ENCODE peak calls at places on chromosomes 6 and 20, in four cellular contexts. Z is GM12878, H is K562, M is H1. N is an unnamed sample.

GRCh38 chr20:59935457-59936185 is 2.2 kb upstream of the SYCP2 start:
- DNase-seq in Z (no peak), H (no peak), M (no peak), N (no peak)

GRCh38 chr6:1116149-1116548 is 195.7 kb upstream of the FOXQ1 start:
- DNase-seq in Z (no peak), H (no peak), M (no peak), N (no peak)

GRCh38 chr6:5275497-5275896 is 14.2 kb downstream of the FARS2 start:
- DNase-seq in Z (no peak), H (no peak), M (no peak), N (no peak)

GRCh38 chr6:12238191-12238590 is 52.0 kb upstream of the EDN1 start:
- DNase-seq in Z (no peak), H (no peak), M (no peak), N (no peak)

GRCh38 chr20:58664883-58665282 is 13.8 kb downstream of the STX16 start:
- DNase-seq in Z (no peak), H (no peak), M (peak), N (no peak)

GRCh38 chr6:139370047-139370706 is 4.3 kb downstream of the CITED2 start:
- DNase-seq in Z (no peak), H (no peak), M (no peak), N (no peak)

GRCh38 chr20:48772183-48772976 is 55.4 kb downstream of the PREX1 start:
- DNase-seq in Z (no peak), H (no peak), M (no peak), N (no peak)

GRCh38 chr20:37389241-37389747 is 43.4 kb downstream of the SRC start:
- DNase-seq in Z (no peak), H (no peak), M (no peak), N (no peak)

GRCh38 chr6:119799633-119800032 is 450.1 kb upstream of the MAN1A1 start:
- DNase-seq in Z (no peak), H (no peak), M (no peak), N (no peak)

GRCh38 chr20:57851025-57851682 is 141.3 kb upstream of the PMEPA1 start:
- DNase-seq in Z (no peak), H (no peak), M (peak), N (no peak)

GRCh38 chr6:168097621-168098430 is 18.8 kb upstream of the FRMD1 start:
- DNase-seq in Z (no peak), H (no peak), M (no peak), N (no peak)

GRCh38 chr20:3420211-3420707 is 12.8 kb upstream of the DNAAF9 start:
- DNase-seq in Z (peak), H (no peak), M (no peak), N (no peak)

GRCh38 chr20:58293453-58293852 is 16.1 kb upstream of the RAB22A start:
- DNase-seq in Z (no peak), H (peak), M (no peak), N (no peak)

GRCh38 chr20:23697947-23698346 is 9.1 kb upstream of the CST4 start:
- DNase-seq in Z (no peak), H (no peak), M (no peak), N (no peak)

GRCh38 chr6:146419576-146419975 is 124.1 kb upstream of the RAB32 start:
- DNase-seq in Z (no peak), H (no peak), M (no peak), N (no peak)

GRCh38 chr6:70872469-70872868 is 84.4 kb downstream of the B3GAT2 start:
- DNase-seq in Z (no peak), H (no peak), M (no peak), N (no peak)

GRCh38 chr6:25717856-25718740 is 36.4 kb upstream of the SLC17A4 start:
- DNase-seq in Z (no peak), H (peak), M (no peak), N (peak)

GRCh38 chr20:32537657-32538525 is 47.2 kb downstream of the NOL4L start:
- DNase-seq in Z (no peak), H (peak), M (no peak), N (no peak)

GRCh38 chr6:170042086-170042485 is 248.8 kb downstream of the DLL1 start:
- DNase-seq in Z (no peak), H (no peak), M (no peak), N (no peak)

GRCh38 chr20:20368414-20369352 is 779 bp downstream of the INSM1 start:
- DNase-seq in Z (no peak), H (no peak), M (peak), N (no peak)

GRCh38 chr6:150826788-150827187 is 38.7 kb upstream of the MTHFD1L start:
- DNase-seq in Z (no peak), H (no peak), M (no peak), N (no peak)

GRCh38 chr6:166556871-166557322 is 29.6 kb downstream of the RAMACL start:
- DNase-seq in Z (no peak), H (no peak), M (no peak), N (peak)

GRCh38 chr6:10203651-10204050 is 211.2 kb downstream of the TFAP2A start:
- DNase-seq in Z (no peak), H (no peak), M (no peak), N (no peak)

GRCh38 chr6:37338745-37339255 is 15.0 kb upstream of the RNF8 start:
- DNase-seq in Z (no peak), H (no peak), M (no peak), N (no peak)

GRCh38 chr20:57440678-57441509 is 49.7 kb downstream of the RBM38 start:
- DNase-seq in Z (no peak), H (no peak), M (no peak), N (no peak)

GRCh38 chr6:3252861-3253596 is 5.7 kb upstream of the PSMG4 start:
- DNase-seq in Z (no peak), H (no peak), M (no peak), N (no peak)

GRCh38 chr6:144153971-144154370 is 3.7 kb downstream of the STX11 start:
- DNase-seq in Z (no peak), H (no peak), M (no peak), N (no peak)

GRCh38 chr20:4457566-4458543 is 263.9 kb upstream of the PRND start:
- DNase-seq in Z (no peak), H (no peak), M (no peak), N (peak)

GRCh38 chr6:38264605-38265004 is 375.1 kb downstream of the BTBD9 start:
- DNase-seq in Z (no peak), H (no peak), M (no peak), N (no peak)

GRCh38 chr6:14799928-14800327 is 445.9 kb upstream of the JARID2 start:
- DNase-seq in Z (peak), H (peak), M (no peak), N (peak)

DNA sequence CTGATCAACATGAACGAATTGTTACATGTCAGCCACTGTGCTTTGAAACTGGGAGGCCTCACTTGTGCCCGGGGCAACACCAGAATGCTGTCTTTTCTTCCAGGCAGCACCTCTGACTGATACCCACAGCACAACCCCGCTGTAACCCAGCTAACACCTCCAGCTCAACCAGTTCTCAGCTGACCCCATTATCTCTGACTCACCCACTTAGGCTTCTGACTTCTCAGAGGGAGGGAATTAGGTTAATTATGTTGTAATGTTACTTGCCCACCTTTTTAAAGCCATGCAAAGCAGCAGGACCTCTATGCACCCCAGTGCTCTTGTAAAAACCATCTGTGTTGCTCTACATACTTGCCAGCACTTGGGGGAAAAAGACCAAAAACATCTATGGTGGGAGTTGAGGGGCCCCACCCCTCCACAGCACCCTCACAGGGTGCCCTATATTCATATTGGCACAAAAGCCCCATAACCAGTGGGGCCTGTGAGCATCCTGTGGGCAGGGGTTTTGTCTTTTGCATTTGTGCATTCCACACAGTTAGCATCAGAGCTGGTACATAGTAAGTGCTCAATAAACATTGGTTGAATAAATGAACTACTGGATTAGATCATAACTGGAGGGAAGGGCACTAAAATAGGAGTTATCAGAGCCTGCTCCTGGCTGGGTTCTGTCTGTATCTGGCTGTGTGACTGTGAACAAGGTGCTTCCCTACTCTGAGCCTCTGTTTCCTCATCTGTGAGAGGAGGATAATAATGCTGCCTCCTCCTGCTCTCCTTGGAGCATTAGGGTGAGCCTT is 22.3 kb downstream of the BNIP5 start:
- DNase-seq in Z (no peak), H (no peak), M (no peak), N (peak)
- TF ChIP-seq RAD21 in Z (no peak), H (no peak), M (no peak), N (no peak)

DNA sequence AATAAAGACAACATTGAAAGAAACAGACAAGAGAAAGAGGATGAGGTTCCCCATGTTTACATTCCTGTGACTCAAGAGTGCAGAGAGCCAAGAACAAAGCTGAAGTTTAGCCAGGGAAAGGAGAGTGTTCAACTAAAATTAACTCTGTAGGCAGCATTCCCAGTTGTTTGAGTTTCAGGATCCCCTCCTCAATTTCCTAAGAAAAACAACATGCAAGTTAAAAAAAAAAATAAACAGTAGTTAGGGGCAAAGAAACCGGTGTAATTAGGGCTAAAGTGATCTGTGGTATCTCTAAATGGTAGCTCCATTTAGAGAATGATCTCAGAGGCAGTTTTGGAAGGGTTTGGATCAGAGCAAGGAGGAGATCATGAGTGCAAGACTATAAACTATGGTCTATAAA is 30.9 kb upstream of the RAB23 start:
- DNase-seq in Z (no peak), H (no peak), M (no peak), N (no peak)
- TF ChIP-seq POLR2AphosphoS5 in Z (no peak), H (no peak), M (no peak), N (no peak)

GRCh38 chr6:74939309-74939708 is 266.5 kb downstream of the COL12A1 start:
- DNase-seq in Z (no peak), H (no peak), M (no peak), N (peak)

GRCh38 chr6:74936886-74937285 is 269.0 kb downstream of the COL12A1 start:
- DNase-seq in Z (no peak), H (no peak), M (no peak), N (no peak)

GRCh38 chr6:74942130-74942529 is 263.7 kb downstream of the COL12A1 start:
- DNase-seq in Z (no peak), H (no peak), M (no peak), N (no peak)

DNA sequence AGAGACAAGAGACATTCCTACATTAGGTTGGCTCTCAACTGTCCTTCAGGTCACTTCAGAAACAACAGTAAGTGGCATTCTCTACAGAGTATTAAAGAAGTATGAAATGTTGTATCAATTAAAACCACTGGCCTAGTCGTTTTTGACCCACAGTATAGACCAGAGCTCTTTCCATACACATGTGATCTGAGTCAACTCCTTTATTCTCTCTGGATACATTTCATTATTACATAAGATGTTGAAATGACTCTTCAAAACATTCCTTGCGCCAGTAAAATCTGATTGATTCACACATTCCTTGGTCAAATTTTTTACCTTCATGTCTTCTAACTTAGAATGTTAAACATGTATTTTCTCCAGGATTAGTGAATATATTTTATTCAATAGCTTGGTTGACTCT is 265.6 kb downstream of the COL12A1 start:
- DNase-seq in Z (no peak), H (no peak), M (no peak), N (no peak)
- H3K4me3 ChIP-seq in Z (no peak), H (no peak), M (no peak), N (no peak)

DNA sequence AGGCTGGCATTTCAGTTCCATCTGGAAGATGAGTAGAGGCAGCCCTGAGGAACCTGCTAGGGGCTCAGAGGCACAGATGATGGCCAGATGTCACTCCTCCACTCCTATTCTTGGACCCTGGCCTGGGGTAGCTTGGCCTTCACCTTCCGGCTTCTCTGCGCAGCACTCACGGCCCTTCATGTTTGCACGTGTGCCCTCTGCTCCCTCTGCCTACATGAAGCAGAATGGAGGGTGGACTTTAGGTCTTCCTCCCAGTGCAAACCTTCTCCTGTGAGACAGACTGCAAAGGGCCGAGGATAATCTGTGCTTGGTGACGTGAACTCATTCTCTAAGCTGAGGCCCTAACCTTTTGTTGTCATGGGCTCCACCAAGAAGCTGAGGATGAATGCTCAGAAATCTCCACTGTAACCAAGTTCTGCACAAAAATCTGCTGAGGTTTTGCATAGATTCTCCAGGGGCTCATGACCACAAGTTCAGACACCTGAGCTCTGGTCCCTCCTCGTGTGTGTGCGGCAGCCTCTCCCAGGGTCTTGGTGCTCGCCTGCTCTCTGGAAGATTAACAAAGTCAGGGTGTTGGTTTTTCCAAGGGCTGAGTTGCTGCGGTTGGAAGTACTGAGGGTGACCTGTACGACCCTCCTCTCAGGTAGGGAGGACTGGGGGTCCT is 25.5 kb upstream of the FOXO3 start:
- DNase-seq in Z (no peak), H (no peak), M (no peak), N (no peak)
- TF ChIP-seq RAD21 in Z (no peak), H (no peak), M (no peak), N (no peak)

GRCh38 chr20:62360854-62361798 is 6.0 kb downstream of the LAMA5 start:
- DNase-seq in Z (no peak), H (no peak), M (peak), N (no peak)

GRCh38 chr20:62362991-62363919 is 3.9 kb downstream of the LAMA5 start:
- DNase-seq in Z (no peak), H (no peak), M (peak), N (no peak)

GRCh38 chr20:62362590-62362940 is 4.5 kb downstream of the LAMA5 start:
- DNase-seq in Z (no peak), H (no peak), M (no peak), N (no peak)

GRCh38 chr20:62363920-62364851 is 2.9 kb downstream of the LAMA5 start:
- DNase-seq in Z (no peak), H (no peak), M (peak), N (no peak)

DNA sequence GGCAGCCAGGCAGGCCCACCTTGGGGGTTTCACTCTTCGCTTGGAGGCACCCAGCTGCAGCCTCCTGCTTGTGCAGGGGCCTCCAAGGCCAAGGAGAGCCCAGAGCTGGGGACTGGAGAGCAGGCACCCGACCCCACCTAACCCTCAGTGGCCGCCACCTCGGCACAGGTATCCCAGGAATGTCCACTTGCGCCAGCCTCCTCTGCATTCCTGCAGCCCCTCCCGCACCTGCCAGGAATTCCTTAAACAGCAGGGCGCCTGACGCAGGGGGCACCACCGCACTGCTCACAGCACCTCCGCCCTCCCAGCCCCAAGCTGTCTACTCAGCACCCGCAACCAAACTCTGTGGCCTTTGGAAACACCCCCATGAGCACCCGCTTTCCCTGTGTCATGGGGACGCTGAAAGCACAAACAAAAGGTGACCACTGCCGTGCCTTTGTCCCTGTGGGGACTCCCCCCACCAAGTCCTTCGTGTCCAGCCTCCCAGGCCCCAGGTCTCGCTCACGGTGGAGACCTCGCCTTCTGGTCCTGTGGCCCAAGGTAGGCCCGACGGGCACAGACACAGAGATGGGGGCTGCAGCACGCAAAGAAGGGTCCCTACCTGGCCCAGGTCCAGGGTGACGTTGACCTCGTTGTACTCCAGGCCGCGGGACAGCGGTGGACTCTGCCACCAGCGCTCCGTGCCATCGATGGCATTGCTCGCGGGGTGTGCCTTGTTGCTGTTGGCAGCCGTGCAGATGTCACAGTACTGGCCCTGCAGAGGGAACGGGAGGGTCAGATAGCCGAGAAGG is 5.1 kb downstream of the LAMA5 start:
- DNase-seq in Z (no peak), H (no peak), M (peak), N (peak)
- TF ChIP-seq POLR2AphosphoS5 in Z (no peak), H (no peak), M (peak), N (peak)

GRCh38 chr20:62971211-62971949 is 18.9 kb downstream of the SLC17A9 start:
- DNase-seq in Z (no peak), H (no peak), M (no peak), N (no peak)

GRCh38 chr20:62969939-62970306 is 17.4 kb downstream of the SLC17A9 start:
- DNase-seq in Z (no peak), H (no peak), M (no peak), N (no peak)

GRCh38 chr20:62973033-62973745 is 20.7 kb downstream of the SLC17A9 start:
- DNase-seq in Z (no peak), H (no peak), M (no peak), N (no peak)

GRCh38 chr20:62970307-62971210 is 18.1 kb downstream of the SLC17A9 start:
- DNase-seq in Z (no peak), H (no peak), M (no peak), N (no peak)

DNA sequence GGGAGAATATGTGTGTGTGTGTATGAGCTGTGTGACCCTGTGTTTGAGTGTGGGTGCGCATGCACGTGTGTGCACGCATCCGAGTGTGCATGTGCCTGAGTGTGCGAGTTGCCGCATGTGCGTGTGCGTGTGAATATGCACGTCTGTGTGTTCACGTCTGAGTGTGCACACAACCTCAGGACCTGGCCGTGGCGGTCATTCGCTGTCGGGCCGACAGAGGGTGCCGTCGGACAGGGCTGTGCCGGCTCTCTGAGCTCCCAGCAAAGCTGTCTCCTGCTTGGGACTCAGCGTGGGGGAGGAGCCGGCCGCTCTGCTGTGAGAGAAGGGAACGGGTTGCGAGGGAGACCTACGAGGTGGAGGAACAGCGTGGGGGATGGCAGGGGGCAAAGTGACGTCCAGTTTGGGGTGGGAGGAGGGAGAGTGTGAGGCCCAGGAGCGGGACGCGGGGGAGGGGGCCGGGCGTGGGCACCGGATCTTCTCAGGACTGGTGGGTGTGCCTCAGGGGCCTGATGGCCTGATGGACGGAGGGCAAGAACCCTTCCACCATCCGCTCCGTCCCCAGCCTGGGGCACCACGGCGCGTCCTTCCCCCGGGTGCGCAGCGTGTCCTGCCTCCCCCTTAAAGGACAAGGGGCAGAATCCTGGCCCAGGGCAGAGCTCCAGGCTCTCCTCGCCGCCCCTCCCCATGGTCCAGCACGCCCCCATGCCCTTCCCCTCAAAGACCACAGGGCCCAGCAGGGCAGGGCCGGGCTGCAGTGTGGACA is 19.9 kb downstream of the SLC17A9 start:
- DNase-seq in Z (peak), H (peak), M (peak), N (peak)
- H3K4me3 ChIP-seq in Z (no peak), H (no peak), M (peak), N (peak)

N was measured in HCT116.